ENCODE peak calls at places on chromosomes 11 and 22, in eight cellular contexts. K is neural progenitor cell, F is BE2C, V is HFF-Myc, P is sigmoid colon, A is body of pancreas, M is left lung, U is brain microvascular endothelial cell. C is an unnamed sample.

GRCh38 chr11:16861867-16862266 is 123.4 kb downstream of the C11orf58 start:
- DNase-seq in A (no peak), P (no peak), M (no peak), V (no peak), K (peak), F (no peak), U (no peak), C (no peak)

GRCh38 chr22:39530692-39531331 is 1.7 kb downstream of the RPS19BP1 start:
- DNase-seq in F (peak), M (no peak), V (no peak), A (peak), U (peak), K (peak), P (no peak), C (no peak)

GRCh38 chr11:12884751-12885318 is 124.3 kb upstream of the RASSF10 start:
- DNase-seq in P (peak), V (no peak), A (no peak), F (no peak), M (no peak), U (no peak), K (no peak), C (no peak)

GRCh38 chr11:128394436-128395089 is 192.8 kb downstream of the ETS1 start:
- DNase-seq in V (no peak), A (no peak), F (peak), U (peak), P (no peak), M (no peak), K (no peak), C (no peak)

GRCh38 chr11:94768602-94769511 is 701 bp downstream of the AMOTL1 start:
- DNase-seq in P (peak), V (no peak), U (no peak), M (peak), K (peak), F (peak), A (peak), C (peak)

GRCh38 chr22:24105018-24105360 is 76.3 kb upstream of the SUSD2 start:
- DNase-seq in P (peak), V (no peak), F (no peak), A (peak), M (no peak), K (no peak), U (no peak), C (no peak)

GRCh38 chr22:32686354-32686753 is 115.2 kb upstream of the TIMP3 start:
- DNase-seq in A (no peak), K (no peak), M (no peak), U (no peak), F (no peak), P (no peak), V (no peak), C (no peak)

GRCh38 chr22:49548356-49549202 is 279.1 kb downstream of the BRD1 start:
- DNase-seq in U (no peak), A (no peak), V (no peak), M (peak), F (no peak), K (peak), P (peak), C (no peak)

GRCh38 chr11:81869337-81870065 is 864.2 kb downstream of the FAM181B start:
- DNase-seq in M (no peak), F (no peak), U (peak), V (no peak), P (no peak), K (no peak), A (peak), C (no peak)

GRCh38 chr11:121141051-121141450 is 40.0 kb downstream of the TECTA start:
- DNase-seq in U (no peak), A (no peak), P (no peak), K (no peak), M (no peak), F (no peak), V (no peak), C (no peak)

GRCh38 chr22:36763576-36763975 is 12.3 kb downstream of the IFT27 start:
- DNase-seq in U (no peak), P (peak), A (no peak), M (no peak), K (no peak), F (peak), V (no peak), C (no peak)

GRCh38 chr11:3914807-3915206 is 59.3 kb downstream of the STIM1 start:
- DNase-seq in K (no peak), P (no peak), V (no peak), A (no peak), M (no peak), F (no peak), U (no peak), C (no peak)

GRCh38 chr22:46354176-46354992 is 18.9 kb downstream of the TRMU start:
- DNase-seq in U (no peak), A (no peak), P (no peak), V (no peak), F (no peak), M (peak), K (no peak), C (no peak)

GRCh38 chr22:42365337-42365865 is 66.8 kb downstream of the NFAM1 start:
- DNase-seq in M (no peak), P (peak), A (no peak), F (peak), U (no peak), K (peak), V (no peak), C (no peak)

GRCh38 chr11:5280582-5281102 is 10.9 kb upstream of the HBE1 start:
- DNase-seq in M (peak), K (peak), A (peak), U (peak), F (peak), V (peak), P (no peak), C (peak)

GRCh38 chr22:19645391-19645790 is 68.9 kb upstream of the SEPTIN5 start:
- DNase-seq in U (no peak), M (no peak), P (peak), A (no peak), F (no peak), V (no peak), K (no peak), C (no peak)
- TF ChIP-seq CTCF in U (no peak), M (no peak), P (no peak), A (no peak), F (peak), V (no peak), K (peak), C (no peak)

GRCh38 chr11:68018730-68019190 is 8.6 kb downstream of the ALDH3B1 start:
- DNase-seq in A (no peak), U (no peak), F (no peak), V (no peak), M (peak), P (no peak), K (no peak), C (no peak)

GRCh38 chr11:68020575-68020974 is 9.9 kb upstream of the NDUFS8 start:
- DNase-seq in F (peak), U (no peak), V (no peak), A (no peak), P (no peak), M (peak), K (peak), C (no peak)

GRCh38 chr11:68019486-68019885 is 9.4 kb downstream of the ALDH3B1 start:
- DNase-seq in M (no peak), V (no peak), A (no peak), U (no peak), K (no peak), F (no peak), P (no peak), C (no peak)

GRCh38 chr11:68022531-68022930 is 8.0 kb upstream of the NDUFS8 start:
- DNase-seq in P (no peak), K (no peak), M (peak), U (no peak), A (no peak), F (no peak), V (no peak), C (no peak)

DNA sequence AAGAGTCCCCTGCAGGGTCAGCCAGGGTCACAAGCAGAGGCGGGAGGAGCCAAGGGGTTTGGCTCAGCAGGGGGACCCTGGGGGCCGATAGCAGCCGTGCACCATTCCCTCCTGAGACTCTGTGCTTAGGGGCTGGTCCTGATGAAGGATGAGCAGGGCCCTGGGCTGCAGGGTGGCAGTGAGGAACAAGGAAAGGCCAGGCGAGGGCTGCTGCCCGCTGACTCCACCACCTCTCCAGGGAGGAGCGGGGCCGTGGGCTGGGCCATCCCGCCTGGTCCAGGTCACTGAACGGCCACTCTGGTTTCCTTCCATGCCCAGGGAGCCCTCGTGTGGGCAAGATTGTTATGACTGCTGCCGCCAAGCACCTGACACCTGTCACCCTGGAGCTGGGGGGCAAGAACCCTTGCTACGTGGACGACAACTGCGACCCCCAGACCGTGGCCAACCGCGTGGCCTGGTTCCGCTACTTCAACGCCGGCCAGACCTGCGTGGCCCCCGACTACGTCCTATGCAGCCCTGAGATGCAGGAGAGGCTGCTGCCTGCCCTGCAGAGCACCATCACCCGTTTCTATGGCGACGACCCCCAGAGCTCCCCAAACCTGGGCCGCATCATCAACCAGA is 9.2 kb upstream of the NDUFS8 start:
- DNase-seq in F (no peak), P (no peak), A (peak), V (no peak), K (peak), U (no peak), M (peak), C (no peak)
- TF ChIP-seq CTCF in F (peak), P (no peak), A (no peak), V (peak), K (peak), U (peak), M (no peak), C (peak)

DNA sequence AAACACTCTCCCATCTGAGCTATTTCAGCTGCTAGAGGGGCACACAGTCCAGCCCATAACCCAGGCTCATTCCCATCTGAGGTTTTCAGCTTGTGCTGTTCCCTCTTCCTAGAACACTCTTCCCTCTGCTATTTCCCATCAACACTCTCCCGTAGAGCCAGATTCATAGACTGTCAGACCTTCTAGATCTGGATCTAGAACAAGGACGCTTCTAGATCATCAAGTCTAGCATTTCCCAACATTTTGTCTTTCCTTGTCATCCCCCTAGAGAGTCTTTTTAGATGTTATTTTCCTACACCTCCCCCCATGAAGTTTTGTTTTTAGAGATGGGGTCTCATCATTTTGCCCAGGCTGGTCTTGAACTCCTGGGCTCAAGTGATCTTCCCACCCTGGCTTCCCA is 13.4 kb downstream of the CRYBA4 start:
- DNase-seq in A (no peak), K (no peak), P (no peak), M (no peak), U (no peak), F (no peak), V (no peak), C (no peak)
- TF ChIP-seq CTCF in A (no peak), K (no peak), P (no peak), M (no peak), U (no peak), F (no peak), V (no peak), C (no peak)

GRCh38 chr11:84398017-84398626 is 1112.0 kb upstream of the CCDC90B start:
- DNase-seq in P (no peak), M (no peak), K (peak), A (peak), U (peak), V (no peak), F (peak), C (no peak)
- TF ChIP-seq CTCF in P (no peak), M (no peak), K (peak), A (no peak), U (peak), V (no peak), F (peak), C (peak)

GRCh38 chr22:17903564-17904295 is 120.6 kb downstream of the MICAL3 start:
- DNase-seq in V (no peak), M (peak), K (peak), P (no peak), F (no peak), U (no peak), A (peak), C (no peak)
- TF ChIP-seq CTCF in V (no peak), M (no peak), K (peak), P (no peak), F (no peak), U (no peak), A (no peak), C (no peak)

GRCh38 chr11:22340803-22341581 is 2.8 kb downstream of the SLC17A6 start:
- DNase-seq in M (no peak), A (no peak), U (no peak), K (peak), F (no peak), V (no peak), P (no peak), C (peak)

GRCh38 chr11:22338465-22338810 is 257 bp downstream of the SLC17A6 start:
- DNase-seq in U (no peak), A (no peak), M (no peak), K (peak), V (no peak), P (no peak), F (no peak), C (no peak)

GRCh38 chr11:22343411-22344032 is 5.3 kb downstream of the SLC17A6 start:
- DNase-seq in F (no peak), K (peak), V (no peak), U (no peak), A (no peak), P (no peak), M (no peak), C (peak)

GRCh38 chr11:22342599-22343138 is 4.5 kb downstream of the SLC17A6 start:
- DNase-seq in P (no peak), K (peak), U (no peak), A (no peak), F (no peak), M (no peak), V (no peak), C (no peak)

GRCh38 chr11:22341582-22341919 is 3.4 kb downstream of the SLC17A6 start:
- DNase-seq in M (no peak), V (no peak), F (no peak), U (no peak), A (no peak), P (no peak), K (peak), C (no peak)
- TF ChIP-seq CTCF in M (no peak), V (no peak), F (no peak), U (no peak), A (no peak), P (no peak), K (no peak), C (no peak)

GRCh38 chr22:38298312-38299000 is 18.8 kb downstream of the CSNK1E start:
- DNase-seq in F (peak), K (peak), U (peak), M (no peak), A (no peak), P (no peak), V (no peak), C (peak)
- TF ChIP-seq CTCF in F (peak), K (peak), U (peak), M (no peak), A (no peak), P (peak), V (peak), C (peak)

C was measured in nephron progenitor cell.